ENCODE peak calls at places on chromosome 20, in five cellular contexts. Q is CD8-positive, alpha-beta T cell; K is spleen; H is endothelial cell; C is HepG2. W is an unnamed sample.

GRCh38 chr20:7146552-7147219 is 379.2 kb downstream of the BMP2 start:
- DNase-seq in Q (no peak), K (no peak), H (no peak), C (no peak), W (no peak)

GRCh38 chr20:36642136-36642535 is 3.9 kb downstream of the SLA2 start:
- DNase-seq in K (no peak), C (no peak), Q (no peak), H (no peak), W (no peak)

GRCh38 chr20:52230406-52230805 is 38.8 kb upstream of the ZFP64 start:
- DNase-seq in K (no peak), Q (no peak), H (no peak), C (no peak), W (no peak)

GRCh38 chr20:46772901-46773300 is 63.5 kb downstream of the SLC2A10 start:
- DNase-seq in Q (no peak), K (no peak), H (no peak), C (peak), W (no peak)

GRCh38 chr20:47572105-47572729 is 70.5 kb downstream of the NCOA3 start:
- DNase-seq in H (no peak), K (no peak), Q (no peak), C (no peak), W (no peak)

GRCh38 chr20:18666803-18667460 is 79.1 kb downstream of the DTD1 start:
- DNase-seq in Q (no peak), K (no peak), H (no peak), C (no peak), W (no peak)

GRCh38 chr20:35497780-35498189 is 31.7 kb downstream of the C20orf173 start:
- DNase-seq in Q (no peak), K (no peak), C (no peak), H (no peak), W (no peak)

GRCh38 chr20:18001131-18001921 is 32.5 kb downstream of the MGME1 start:
- DNase-seq in C (peak), K (no peak), H (no peak), Q (no peak), W (peak)

GRCh38 chr20:61765871-61766654 is 299.6 kb downstream of the TAF4 start:
- DNase-seq in H (no peak), Q (no peak), C (no peak), K (peak), W (no peak)

GRCh38 chr20:52191132-52191435 is 495 bp downstream of the ZFP64 start:
- DNase-seq in H (no peak), Q (peak), K (no peak), C (no peak), W (no peak)

GRCh38 chr20:3222635-3223600 is 13.6 kb downstream of the ITPA start:
- DNase-seq in C (peak), K (peak), Q (peak), H (no peak), W (no peak)

GRCh38 chr20:51221791-51222408 is 199.0 kb upstream of the KCNG1 start:
- DNase-seq in K (no peak), C (no peak), Q (no peak), H (no peak), W (no peak)

GRCh38 chr20:31707994-31708744 is 14.5 kb downstream of the BCL2L1 start:
- DNase-seq in K (peak), C (no peak), Q (no peak), H (no peak), W (no peak)

GRCh38 chr20:10843161-10843711 is 169.4 kb upstream of the JAG1 start:
- DNase-seq in C (no peak), Q (no peak), K (no peak), H (no peak), W (no peak)

GRCh38 chr20:31594558-31595379 is 10.3 kb upstream of the ID1 start:
- DNase-seq in Q (no peak), K (no peak), H (peak), C (peak), W (no peak)

GRCh38 chr20:50286609-50287008 is 96.0 kb downstream of the CEBPB start:
- DNase-seq in H (no peak), Q (no peak), C (no peak), K (no peak), W (peak)

GRCh38 chr20:709421-709820 is 33.8 kb upstream of the SCRT2 start:
- DNase-seq in K (peak), H (no peak), Q (no peak), C (no peak), W (no peak)

GRCh38 chr20:1907586-1907985 is 12.4 kb downstream of the SIRPA start:
- DNase-seq in H (no peak), K (no peak), C (no peak), Q (no peak), W (peak)

GRCh38 chr20:2151805-2152727 is 50.4 kb downstream of the STK35 start:
- DNase-seq in C (no peak), H (no peak), K (peak), Q (no peak), W (peak)

GRCh38 chr20:4689224-4689623 is 32.5 kb upstream of the PRND start:
- DNase-seq in Q (no peak), C (no peak), H (no peak), K (no peak), W (no peak)

GRCh38 chr20:45951925-45952834 is 17.7 kb downstream of the PCIF1 start:
- DNase-seq in C (no peak), Q (no peak), K (peak), H (no peak), W (no peak)

GRCh38 chr20:39674842-39675241 is 712.7 kb downstream of the DHX35 start:
- DNase-seq in C (no peak), K (no peak), Q (no peak), H (no peak), W (no peak)

GRCh38 chr20:39676236-39676635 is 714.1 kb downstream of the DHX35 start:
- DNase-seq in C (no peak), K (no peak), Q (no peak), H (no peak), W (no peak)

GRCh38 chr20:39670987-39671386 is 708.8 kb downstream of the DHX35 start:
- DNase-seq in Q (no peak), K (no peak), H (no peak), C (no peak), W (no peak)

DNA sequence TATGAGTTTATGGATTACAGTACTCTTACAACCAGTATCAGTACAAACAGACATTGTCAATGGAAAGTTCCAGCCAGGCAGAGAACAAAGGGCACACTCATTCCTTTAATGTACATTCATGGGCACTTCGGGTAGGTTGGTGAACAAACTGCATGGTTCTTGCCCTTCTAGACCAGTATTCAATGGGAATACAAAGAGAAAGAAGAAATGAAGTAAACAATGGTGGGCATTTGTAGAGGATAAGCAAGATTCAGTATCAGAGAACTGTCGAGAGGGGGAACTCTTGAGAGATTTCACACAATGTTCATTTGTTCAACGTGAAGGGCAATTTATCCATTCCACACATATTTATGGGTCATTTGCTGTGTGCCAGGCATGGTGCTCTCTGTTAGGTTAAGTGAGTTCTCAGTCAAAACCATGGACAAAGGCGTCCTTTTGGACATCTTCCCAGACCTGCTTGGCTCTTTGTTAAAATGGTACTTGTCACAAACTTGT is 714.8 kb downstream of the DHX35 start:
- DNase-seq in Q (no peak), H (no peak), C (no peak), K (no peak), W (no peak)
- TF ChIP-seq CTCF in Q (no peak), H (peak), C (no peak), K (no peak), W (no peak)

GRCh38 chr20:16810216-16810615 is 62.1 kb downstream of the OTOR start:
- DNase-seq in H (no peak), K (no peak), Q (no peak), C (no peak), W (no peak)

GRCh38 chr20:16819483-16819882 is 71.3 kb downstream of the OTOR start:
- DNase-seq in H (no peak), C (no peak), K (no peak), Q (no peak), W (no peak)

GRCh38 chr20:16821211-16822089 is 73.3 kb downstream of the OTOR start:
- DNase-seq in K (no peak), H (peak), C (peak), Q (peak), W (peak)

GRCh38 chr20:16816192-16816591 is 68.0 kb downstream of the OTOR start:
- DNase-seq in K (no peak), C (no peak), Q (no peak), H (no peak), W (no peak)
- TF ChIP-seq CTCF in K (no peak), C (no peak), Q (no peak), H (no peak), W (no peak)

DNA sequence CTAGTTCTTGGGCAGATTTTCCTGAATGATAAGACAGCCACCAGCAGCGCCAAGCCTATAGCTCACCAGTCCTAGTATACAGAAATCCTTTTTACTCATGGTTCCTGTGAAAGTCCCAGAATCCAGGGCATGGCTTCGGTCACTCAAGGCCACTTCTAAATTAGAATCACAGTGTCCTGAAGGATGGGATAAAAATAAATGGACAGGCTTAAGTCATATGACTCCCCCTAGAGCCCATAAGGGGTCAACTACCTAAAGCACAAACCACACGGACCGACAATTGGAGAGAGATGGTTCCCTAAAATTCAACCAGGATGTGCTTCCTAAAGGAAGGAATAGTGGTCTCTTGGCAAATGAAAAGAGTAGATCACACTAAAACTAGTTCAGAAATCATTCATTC is 404.1 kb upstream of the PLCB4 start:
- DNase-seq in Q (no peak), K (no peak), H (no peak), C (no peak), W (no peak)
- TF ChIP-seq CTCF in Q (no peak), K (no peak), H (peak), C (peak), W (peak)

GRCh38 chr20:63498950-63499332 is at the start of gene EEF1A2:
- DNase-seq in Q (peak), K (peak), H (no peak), C (no peak), W (no peak)
- TF ChIP-seq CTCF in Q (peak), K (no peak), H (no peak), C (peak), W (peak)

GRCh38 chr20:44691424-44692423 is 23.4 kb upstream of the CCN5 start:
- DNase-seq in H (no peak), C (no peak), K (no peak), Q (no peak), W (no peak)

GRCh38 chr20:44690781-44691423 is 24.3 kb upstream of the CCN5 start:
- DNase-seq in Q (no peak), H (no peak), C (no peak), K (no peak), W (no peak)

GRCh38 chr20:44686934-44687333 is 28.2 kb upstream of the CCN5 start:
- DNase-seq in C (peak), K (no peak), H (no peak), Q (no peak), W (no peak)

GRCh38 chr20:44689809-44690208 is 25.4 kb upstream of the CCN5 start:
- DNase-seq in Q (no peak), K (no peak), H (no peak), C (no peak), W (no peak)

DNA sequence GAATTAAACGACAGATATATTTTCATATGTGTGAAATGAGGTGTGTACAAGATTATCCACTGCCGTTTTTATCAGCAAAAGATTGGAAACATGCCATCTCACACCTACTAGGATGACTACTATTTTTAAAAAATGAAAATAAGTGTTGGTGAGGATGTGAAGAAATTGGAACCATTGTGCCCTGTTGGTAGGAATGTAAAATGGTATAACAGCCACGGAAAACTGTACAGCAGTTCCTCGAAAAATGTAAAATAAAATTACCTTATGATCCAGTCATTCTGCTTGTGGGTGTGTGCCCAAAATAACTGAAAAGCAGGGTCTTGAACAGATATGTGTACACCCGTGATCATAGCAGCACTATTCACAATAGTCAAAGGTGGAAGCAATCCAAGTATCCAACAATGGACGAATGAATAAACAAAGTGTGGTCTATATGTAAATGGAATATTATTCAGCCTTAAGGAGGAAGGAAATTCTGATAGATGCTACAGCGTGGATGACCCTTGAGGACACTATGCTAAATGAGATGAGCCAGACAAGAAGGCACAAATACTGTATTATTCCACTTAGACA is 27.0 kb upstream of the CCN5 start:
- DNase-seq in Q (no peak), C (no peak), K (no peak), H (no peak), W (no peak)
- TF ChIP-seq CTCF in Q (no peak), C (no peak), K (no peak), H (no peak), W (peak)

DNA sequence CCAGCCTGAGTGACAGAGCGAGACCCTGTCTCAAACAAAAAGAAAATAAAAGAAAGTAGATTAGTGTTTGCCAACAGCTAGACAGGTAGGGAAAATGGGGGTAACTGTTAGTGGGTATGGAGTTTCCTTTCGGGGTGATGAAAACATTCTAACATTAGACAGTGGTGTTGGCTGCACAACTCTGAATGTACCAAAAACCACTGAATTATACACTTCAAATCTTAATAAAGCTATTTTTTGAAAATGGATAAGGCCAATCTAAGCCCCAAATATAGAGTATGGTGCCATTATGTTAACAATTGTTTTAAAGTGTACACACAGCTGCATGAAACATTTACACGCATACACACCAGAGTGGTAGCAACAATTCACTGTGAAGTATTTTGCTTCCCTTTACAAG is 57.0 kb downstream of the BMP7 start:
- DNase-seq in K (no peak), C (no peak), H (no peak), Q (no peak), W (no peak)
- TF ChIP-seq CTCF in K (no peak), C (no peak), H (no peak), Q (no peak), W (no peak)

DNA sequence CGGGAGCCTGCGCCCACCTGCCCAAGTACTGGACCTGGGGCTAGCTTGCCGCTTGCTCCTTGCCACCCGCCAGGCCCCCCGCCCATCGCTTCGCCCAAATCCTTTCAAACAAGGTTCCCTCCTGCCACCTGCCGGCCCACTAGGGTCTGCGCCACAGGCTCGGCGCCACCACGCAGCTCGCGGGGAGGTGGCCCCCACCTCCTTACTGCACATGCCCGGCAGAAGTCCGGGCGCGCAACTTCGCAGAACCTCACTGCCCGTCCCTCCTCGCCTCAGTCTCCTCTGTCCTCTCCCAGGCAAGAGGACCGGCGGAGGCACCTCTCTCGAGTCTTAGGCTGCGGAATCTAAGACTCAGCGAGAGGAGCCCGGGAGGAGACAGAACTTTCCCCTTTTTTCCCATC is 11.2 kb downstream of the GNAS-AS1 start:
- DNase-seq in Q (peak), C (peak), H (peak), K (peak), W (peak)
- TF ChIP-seq CTCF in Q (peak), C (peak), H (peak), K (no peak), W (peak)

GRCh38 chr20:25686081-25687077 is 10.3 kb downstream of the ZNF337 start:
- DNase-seq in C (no peak), K (peak), H (no peak), Q (no peak), W (no peak)
- TF ChIP-seq CTCF in C (no peak), K (no peak), H (no peak), Q (no peak), W (no peak)